ENCODE peak calls at places on chromosomes 11 and 22, in four cellular contexts. One of them, this sample, is unnamed.

GRCh38 chr11:106424111-106424510 is 346.6 kb downstream of the AASDHPPT start:
- DNase-seq in naive thymus-derived CD4-positive, alpha-beta T cell: no peak
- DNase-seq in NAMALWA: no peak
- DNase-seq in NCI-H1105 treated with DMSO at 0.1 percent for 48 hours: no peak
- DNase-seq in this sample: no peak

GRCh38 chr11:26847459-26847858 is 125.6 kb upstream of the SLC5A12 start:
- DNase-seq in NCI-H1105 treated with DMSO at 0.1 percent for 48 hours: no peak
- DNase-seq in NAMALWA: no peak
- DNase-seq in naive thymus-derived CD4-positive, alpha-beta T cell: no peak
- DNase-seq in this sample: no peak

GRCh38 chr11:72238492-72239295 is 5.3 kb downstream of the PHOX2A start:
- DNase-seq in naive thymus-derived CD4-positive, alpha-beta T cell: no peak
- DNase-seq in NAMALWA: no peak
- DNase-seq in NCI-H1105 treated with DMSO at 0.1 percent for 48 hours: no peak
- DNase-seq in this sample: no peak

GRCh38 chr22:42066937-42067336 is 3.7 kb downstream of the NAGA start:
- DNase-seq in NCI-H1105 treated with DMSO at 0.1 percent for 48 hours: no peak
- DNase-seq in naive thymus-derived CD4-positive, alpha-beta T cell: peak
- DNase-seq in NAMALWA: no peak
- DNase-seq in this sample: no peak

GRCh38 chr22:23841736-23842404 is 3.1 kb upstream of the DERL3 start:
- DNase-seq in naive thymus-derived CD4-positive, alpha-beta T cell: no peak
- DNase-seq in NCI-H1105 treated with DMSO at 0.1 percent for 48 hours: no peak
- DNase-seq in NAMALWA: no peak
- DNase-seq in this sample: no peak

GRCh38 chr22:39246217-39246616 is 1.4 kb upstream of the PDGFB start:
- DNase-seq in naive thymus-derived CD4-positive, alpha-beta T cell: no peak
- DNase-seq in NAMALWA: no peak
- DNase-seq in NCI-H1105 treated with DMSO at 0.1 percent for 48 hours: no peak
- DNase-seq in this sample: no peak

GRCh38 chr11:65786786-65787636 is at the start of gene OVOL1:
- DNase-seq in naive thymus-derived CD4-positive, alpha-beta T cell: no peak
- DNase-seq in NCI-H1105 treated with DMSO at 0.1 percent for 48 hours: peak
- DNase-seq in NAMALWA: no peak
- DNase-seq in this sample: no peak

GRCh38 chr11:94835571-94835970 is 67.4 kb downstream of the AMOTL1 start:
- DNase-seq in naive thymus-derived CD4-positive, alpha-beta T cell: no peak
- DNase-seq in NCI-H1105 treated with DMSO at 0.1 percent for 48 hours: no peak
- DNase-seq in NAMALWA: no peak
- DNase-seq in this sample: no peak

GRCh38 chr11:47907499-47907898 is 59.3 kb upstream of the NUP160 start:
- DNase-seq in NCI-H1105 treated with DMSO at 0.1 percent for 48 hours: no peak
- DNase-seq in naive thymus-derived CD4-positive, alpha-beta T cell: no peak
- DNase-seq in NAMALWA: no peak
- DNase-seq in this sample: no peak

GRCh38 chr11:119704849-119705248 is 24.2 kb downstream of the NECTIN1 start:
- DNase-seq in NCI-H1105 treated with DMSO at 0.1 percent for 48 hours: no peak
- DNase-seq in NAMALWA: no peak
- DNase-seq in naive thymus-derived CD4-positive, alpha-beta T cell: no peak
- DNase-seq in this sample: no peak

GRCh38 chr11:35662061-35662648 is 420 bp upstream of the TRIM44 start:
- DNase-seq in naive thymus-derived CD4-positive, alpha-beta T cell: no peak
- DNase-seq in NAMALWA: no peak
- DNase-seq in NCI-H1105 treated with DMSO at 0.1 percent for 48 hours: peak
- DNase-seq in this sample: peak

GRCh38 chr11:113202431-113202830 is 112.0 kb upstream of the TTC12 start:
- DNase-seq in naive thymus-derived CD4-positive, alpha-beta T cell: no peak
- DNase-seq in NAMALWA: no peak
- DNase-seq in NCI-H1105 treated with DMSO at 0.1 percent for 48 hours: no peak
- DNase-seq in this sample: no peak

GRCh38 chr11:132782102-132782501 is 750.2 kb downstream of the OPCML start:
- DNase-seq in naive thymus-derived CD4-positive, alpha-beta T cell: no peak
- DNase-seq in NAMALWA: no peak
- DNase-seq in NCI-H1105 treated with DMSO at 0.1 percent for 48 hours: peak
- DNase-seq in this sample: peak

GRCh38 chr11:113728814-113729213 is 22.7 kb upstream of the TMPRSS5 start:
- DNase-seq in NAMALWA: no peak
- DNase-seq in NCI-H1105 treated with DMSO at 0.1 percent for 48 hours: no peak
- DNase-seq in naive thymus-derived CD4-positive, alpha-beta T cell: no peak
- DNase-seq in this sample: no peak

GRCh38 chr22:16783930-16784354 is 41.3 kb downstream of the XKR3 start:
- DNase-seq in NAMALWA: peak
- DNase-seq in NCI-H1105 treated with DMSO at 0.1 percent for 48 hours: peak
- DNase-seq in naive thymus-derived CD4-positive, alpha-beta T cell: no peak
- DNase-seq in this sample: peak

GRCh38 chr11:11849127-11849746 is 7.5 kb downstream of the USP47 start:
- DNase-seq in NCI-H1105 treated with DMSO at 0.1 percent for 48 hours: peak
- DNase-seq in NAMALWA: peak
- DNase-seq in naive thymus-derived CD4-positive, alpha-beta T cell: peak
- DNase-seq in this sample: peak

GRCh38 chr22:31898406-31898805 is 45.9 kb upstream of the YWHAH start:
- DNase-seq in NAMALWA: no peak
- DNase-seq in naive thymus-derived CD4-positive, alpha-beta T cell: no peak
- DNase-seq in NCI-H1105 treated with DMSO at 0.1 percent for 48 hours: no peak
- DNase-seq in this sample: no peak

GRCh38 chr22:41512421-41513194 is 31.7 kb downstream of the POLR3H start:
- DNase-seq in naive thymus-derived CD4-positive, alpha-beta T cell: no peak
- DNase-seq in NCI-H1105 treated with DMSO at 0.1 percent for 48 hours: no peak
- DNase-seq in NAMALWA: no peak
- DNase-seq in this sample: no peak

GRCh38 chr11:67486481-67487195 is 3.8 kb downstream of the AIP start:
- DNase-seq in naive thymus-derived CD4-positive, alpha-beta T cell: peak
- DNase-seq in NCI-H1105 treated with DMSO at 0.1 percent for 48 hours: no peak
- DNase-seq in NAMALWA: no peak
- DNase-seq in this sample: no peak

This sample was measured in NCI-H524.